ENCODE peak calls at places on chromosomes 16 and 17, in ten cellular contexts. N is SK-N-SH, Z is thoracic aorta, Y is Calu3, G is GM12865, S is AG04450, C is astrocyte of the cerebellum, D is IMR-90, I is A549, F is mucosa of descending colon. T is an unnamed sample.

GRCh38 chr17:1179635-1180433 is at the start of gene ABR:
- DNase-seq in C (no peak), F (peak), D (peak), G (peak), Y (no peak), Z (no peak), I (peak), S (no peak), N (peak), T (peak)

GRCh38 chr17:7435676-7436555 is 681 bp downstream of the TMEM102 start:
- DNase-seq in Y (peak), S (no peak), G (peak), F (peak), C (no peak), N (peak), Z (no peak), D (no peak), I (peak), T (peak)

GRCh38 chr17:44543213-44543904 is 13.9 kb upstream of the FZD2 start:
- DNase-seq in F (no peak), Y (peak), C (peak), D (peak), Z (no peak), S (peak), I (peak), G (no peak), N (no peak), T (no peak)

GRCh38 chr16:55466209-55466608 is 12.8 kb upstream of the MMP2 start:
- DNase-seq in Z (no peak), D (no peak), I (no peak), S (no peak), N (no peak), F (no peak), G (no peak), C (no peak), Y (no peak), T (no peak)

GRCh38 chr17:79988163-79988971 is 47.3 kb downstream of the TBC1D16 start:
- DNase-seq in I (peak), N (no peak), D (peak), Y (peak), Z (no peak), S (peak), C (peak), G (no peak), F (peak), T (no peak)

GRCh38 chr16:50121721-50122445 is 31.2 kb upstream of the TENT4B start:
- DNase-seq in G (peak), I (no peak), F (no peak), Z (no peak), N (no peak), S (no peak), D (no peak), C (no peak), Y (no peak), T (peak)

GRCh38 chr16:75244844-75245758 is 6.3 kb downstream of the BCAR1 start:
- DNase-seq in S (peak), F (peak), G (peak), Z (peak), N (peak), C (peak), D (peak), I (peak), Y (peak), T (no peak)

GRCh38 chr17:44216674-44217073 is 2.8 kb downstream of the UBTF start:
- DNase-seq in D (no peak), C (no peak), Y (no peak), F (no peak), S (no peak), G (no peak), N (no peak), Z (no peak), I (no peak), T (no peak)

GRCh38 chr17:47829870-47830269 is 1.5 kb downstream of the MRPL10 start:
- DNase-seq in G (no peak), N (no peak), S (no peak), I (no peak), F (no peak), D (no peak), Y (no peak), C (no peak), Z (no peak), T (no peak)

GRCh38 chr17:2214887-2215615 is 88.5 kb downstream of the SMG6 start:
- DNase-seq in C (peak), N (peak), G (peak), F (no peak), S (no peak), Z (peak), D (peak), Y (no peak), I (no peak), T (no peak)

GRCh38 chr16:926715-927114 is 44.1 kb downstream of the LMF1 start:
- DNase-seq in D (no peak), N (no peak), G (no peak), Y (no peak), F (no peak), S (no peak), C (no peak), I (no peak), Z (no peak), T (no peak)

GRCh38 chr17:50206604-50207293 is 5.3 kb upstream of the COL1A1 start:
- DNase-seq in Y (peak), S (no peak), G (no peak), D (peak), F (peak), I (no peak), Z (no peak), N (peak), C (no peak), T (no peak)

DNA sequence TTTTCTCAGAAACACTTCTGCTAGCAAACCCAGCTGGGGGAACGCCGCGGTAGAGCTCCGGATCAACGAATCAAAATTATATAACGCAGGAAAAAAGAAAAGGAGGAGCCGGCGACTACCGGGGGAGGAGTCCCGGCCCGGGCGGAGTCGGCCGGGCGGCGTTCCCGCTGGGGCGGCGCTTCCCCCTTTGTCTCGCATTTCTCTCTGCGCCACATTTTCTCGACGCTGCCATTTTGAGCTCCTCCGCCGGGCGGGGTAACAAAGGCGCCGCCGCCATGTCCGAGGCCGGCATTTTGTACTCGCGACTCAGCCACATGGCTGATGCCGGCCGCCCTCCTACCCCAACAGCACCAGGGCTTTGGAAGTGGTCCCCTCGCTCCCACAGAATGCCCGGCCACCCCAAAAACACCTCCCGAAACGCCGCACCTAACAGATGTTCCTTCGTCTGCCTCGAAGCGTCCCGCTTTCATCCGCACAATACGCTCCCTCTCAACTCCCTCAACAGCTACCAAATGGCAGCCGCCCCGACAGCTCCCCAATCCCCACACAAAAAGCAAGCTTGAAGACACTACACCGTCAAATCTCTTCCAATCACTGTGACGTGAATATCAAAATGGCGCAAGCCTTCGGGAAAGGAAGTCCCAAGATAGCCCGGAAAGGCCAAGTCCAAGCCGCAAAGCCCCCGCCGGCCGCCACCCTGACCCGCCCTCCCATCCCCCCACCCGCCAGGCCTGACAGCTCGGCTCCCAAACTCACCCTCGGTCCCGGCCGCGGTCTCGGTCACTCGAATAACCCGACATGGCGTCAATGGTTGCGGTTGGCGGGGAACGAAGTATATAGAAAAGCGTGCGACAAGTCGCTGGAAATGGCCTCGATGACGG is 529 bp downstream of the DDX5 start:
- DNase-seq in C (peak), I (peak), S (peak), Y (peak), G (peak), N (peak), F (peak), Z (peak), D (peak), T (peak)
- TF ChIP-seq CTCF in C (no peak), I (no peak), S (no peak), Y (no peak), G (no peak), N (no peak), F (no peak), Z (no peak), D (no peak), T (no peak)

DNA sequence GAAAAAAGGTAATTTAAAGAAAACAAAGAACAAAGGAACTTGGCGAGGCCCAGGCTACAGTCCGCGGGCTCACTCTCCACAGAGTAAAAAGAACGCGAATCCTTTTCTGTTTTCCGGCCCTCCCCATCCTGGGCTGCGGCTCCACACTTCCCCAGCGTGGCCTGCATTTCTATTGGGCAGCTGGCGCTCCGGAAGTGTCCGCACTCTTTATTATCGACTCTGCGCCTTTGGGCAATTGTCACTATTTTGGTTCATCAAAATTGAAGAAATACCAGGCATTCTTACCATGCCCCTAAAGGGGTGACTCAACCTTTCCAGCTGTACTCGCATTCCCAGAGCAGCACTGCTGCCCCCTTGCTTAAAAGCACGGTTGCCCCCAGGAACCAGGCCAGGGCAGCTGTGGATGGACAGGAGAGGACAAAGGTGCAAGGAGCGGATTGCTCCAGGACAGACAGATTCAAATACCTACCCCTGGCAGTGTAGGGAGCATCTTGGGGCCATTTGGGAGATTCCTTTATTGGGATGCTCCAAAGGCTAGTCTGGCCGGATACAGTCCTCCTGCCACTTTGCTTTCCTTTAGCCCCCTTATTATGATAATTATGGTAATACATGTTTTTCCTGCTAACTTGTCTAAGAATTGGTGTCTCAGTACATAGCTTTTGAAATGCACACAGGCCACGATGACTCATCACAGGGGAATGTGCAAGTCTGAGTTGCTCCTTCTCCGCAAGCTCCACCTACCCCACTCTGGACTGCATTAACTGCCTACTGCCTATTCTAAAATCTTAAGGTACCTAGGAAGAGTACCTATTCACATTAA is 985 bp upstream of the SLFN12 start:
- DNase-seq in C (peak), N (no peak), Z (peak), I (peak), D (peak), F (peak), G (peak), Y (peak), S (peak), T (peak)
- TF ChIP-seq CTCF in C (peak), N (peak), Z (no peak), I (no peak), D (peak), F (no peak), G (no peak), Y (no peak), S (peak), T (no peak)

GRCh38 chr16:66334856-66335255 is 31.6 kb upstream of the CDH5 start:
- DNase-seq in F (no peak), D (no peak), S (no peak), Y (no peak), N (no peak), C (no peak), G (no peak), Z (no peak), I (no peak), T (no peak)
- TF ChIP-seq CTCF in F (no peak), D (no peak), S (no peak), Y (no peak), N (no peak), C (no peak), G (no peak), Z (no peak), I (no peak), T (no peak)

DNA sequence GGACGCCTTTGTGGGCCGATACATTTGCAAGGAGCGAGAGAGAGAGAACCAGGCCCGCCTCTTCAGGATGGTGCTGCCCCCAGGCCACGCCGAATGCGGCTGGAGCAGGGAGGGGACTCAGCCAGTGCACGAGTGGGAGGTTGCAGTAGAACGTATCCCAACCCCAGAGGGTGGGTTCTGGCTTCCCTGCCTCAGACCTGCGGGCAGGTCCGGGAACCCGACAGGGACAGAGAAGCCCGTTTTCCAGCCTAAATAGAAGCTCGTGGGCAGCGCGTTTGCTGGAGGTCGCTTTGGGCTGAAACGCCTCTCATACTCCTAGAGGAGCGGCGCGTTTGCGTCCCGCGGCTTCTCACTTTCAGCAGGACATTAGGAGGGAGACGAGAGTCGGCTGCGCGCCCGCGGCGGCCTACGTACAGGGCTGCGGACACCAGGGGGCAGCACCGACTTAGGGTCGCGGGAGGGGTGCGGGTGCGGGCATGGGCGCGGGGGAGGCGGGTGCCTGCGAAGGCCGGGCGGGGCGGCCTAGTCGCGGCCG is 11.0 kb downstream of the TBX2 start:
- DNase-seq in Y (no peak), N (peak), C (no peak), D (peak), Z (no peak), S (peak), F (peak), I (no peak), G (peak), T (peak)
- TF ChIP-seq CTCF in Y (no peak), N (peak), C (peak), D (peak), Z (peak), S (peak), F (peak), I (no peak), G (peak), T (peak)

DNA sequence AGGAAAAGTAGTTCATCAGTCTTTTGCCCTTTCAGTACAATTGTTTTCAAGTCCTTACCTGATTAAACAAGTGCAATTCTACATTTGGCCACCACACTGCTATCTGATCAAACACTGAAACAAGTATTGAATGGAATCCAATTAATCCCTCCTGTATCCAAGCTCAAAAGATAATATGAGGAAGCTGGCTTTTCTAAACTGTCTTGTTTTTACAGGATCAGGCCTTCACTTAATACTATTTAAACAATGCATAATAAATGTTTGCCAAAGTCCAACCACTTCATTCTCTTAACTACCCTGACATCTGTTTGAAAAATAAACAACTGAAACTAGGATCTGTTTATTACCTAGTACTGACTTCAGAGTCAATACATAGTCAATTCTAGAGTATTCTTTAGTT is 131.6 kb downstream of the MRTFB start:
- DNase-seq in Z (no peak), C (peak), S (no peak), F (no peak), D (no peak), Y (no peak), I (no peak), N (peak), G (peak), T (no peak)
- TF ChIP-seq CTCF in Z (peak), C (no peak), S (peak), F (peak), D (no peak), Y (peak), I (no peak), N (peak), G (peak), T (no peak)

DNA sequence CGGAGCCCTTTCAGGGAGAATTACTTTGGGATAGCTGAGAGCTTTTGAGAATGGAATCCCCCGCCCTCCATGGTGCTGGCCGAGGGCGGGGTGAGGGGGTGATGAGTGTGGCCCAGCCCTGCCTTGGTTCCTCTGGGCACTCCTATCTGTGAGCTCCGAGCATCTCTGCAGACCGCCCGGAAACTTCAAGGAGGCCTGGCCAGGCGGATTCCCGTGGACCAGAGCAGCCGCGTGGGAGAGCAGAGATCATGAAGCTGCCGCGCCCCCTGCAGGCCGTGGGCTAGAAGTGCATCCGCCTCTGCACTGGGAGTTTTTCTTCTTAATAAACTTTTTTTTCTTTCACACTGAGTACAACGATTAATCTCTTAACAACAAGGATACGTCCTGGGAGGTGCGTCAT is 392.9 kb upstream of the EEF2KMT start:
- DNase-seq in N (peak), Y (peak), D (no peak), S (no peak), I (peak), G (peak), C (no peak), F (peak), Z (no peak), T (peak)
- TF ChIP-seq CTCF in N (peak), Y (peak), D (no peak), S (peak), I (peak), G (peak), C (peak), F (peak), Z (no peak), T (peak)

GRCh38 chr16:2074071-2074470 is 26.3 kb downstream of the TSC2 start:
- DNase-seq in Y (no peak), I (no peak), F (no peak), Z (no peak), G (no peak), C (no peak), D (no peak), S (no peak), N (no peak), T (no peak)
- TF ChIP-seq CTCF in Y (no peak), I (no peak), F (no peak), Z (no peak), G (no peak), C (no peak), D (no peak), S (no peak), N (no peak), T (no peak)